ENCODE peak calls at places on chromosomes 7 and 10, in four cellular contexts. Y, G, N and K are unnamed samples.

GRCh38 chr7:108613147-108613948 is 43.7 kb downstream of the DNAJB9 start:
- DNase-seq in Y (no peak), G (no peak), N (no peak), K (no peak)

GRCh38 chr10:2117641-2118040 is 380.3 kb upstream of the ADARB2 start:
- DNase-seq in Y (no peak), N (no peak), G (no peak), K (no peak)

GRCh38 chr10:43591303-43591904 is 14.8 kb upstream of the ZNF485 start:
- DNase-seq in N (no peak), G (no peak), Y (no peak), K (no peak)

GRCh38 chr10:126376956-126377355 is 11.3 kb downstream of the ADAM12 start:
- DNase-seq in G (no peak), Y (no peak), N (no peak), K (no peak)

GRCh38 chr7:159152816-159153215 is 8.1 kb upstream of the VIPR2 start:
- DNase-seq in Y (no peak), N (no peak), G (no peak), K (no peak)

GRCh38 chr7:73633323-73633722 is 9.0 kb upstream of the MLXIPL start:
- DNase-seq in N (no peak), Y (no peak), G (no peak), K (no peak)

GRCh38 chr7:82527831-82528230 is 84.3 kb upstream of the CACNA2D1 start:
- DNase-seq in N (no peak), Y (no peak), G (no peak), K (no peak)

GRCh38 chr10:58714436-58714835 is 201.8 kb downstream of the BICC1 start:
- DNase-seq in N (no peak), Y (no peak), G (no peak), K (no peak)

GRCh38 chr10:69087600-69088470 is at the start of gene SRGN:
- DNase-seq in G (peak), Y (no peak), N (peak), K (no peak)

GRCh38 chr7:33901199-33901598 is 4.1 kb upstream of the BMPER start:
- DNase-seq in N (no peak), Y (no peak), G (no peak), K (no peak)

GRCh38 chr10:110779489-110779888 is 92.2 kb upstream of the PDCD4 start:
- DNase-seq in N (no peak), Y (no peak), G (no peak), K (no peak)

GRCh38 chr7:1368682-1369571 is 90.3 kb downstream of the MICALL2 start:
- DNase-seq in G (peak), N (no peak), Y (peak), K (peak)

GRCh38 chr7:100372256-100372655 is 1.0 kb upstream of the PILRA start:
- DNase-seq in G (no peak), Y (no peak), N (peak), K (no peak)

GRCh38 chr7:133026210-133026859 is 55.6 kb downstream of the CHCHD3 start:
- DNase-seq in G (no peak), Y (no peak), N (no peak), K (no peak)

GRCh38 chr7:52302765-52303520 is 732.5 kb upstream of the POM121L12 start:
- DNase-seq in Y (no peak), G (no peak), N (no peak), K (no peak)

GRCh38 chr7:51789494-51789893 is 472.9 kb upstream of the COBL start:
- DNase-seq in N (no peak), Y (no peak), G (no peak), K (no peak)

GRCh38 chr10:80500572-80501380 is 36.9 kb upstream of the SH2D4B start:
- DNase-seq in G (peak), Y (no peak), N (no peak), K (no peak)

GRCh38 chr7:41224063-41224763 is 478.7 kb downstream of the INHBA start:
- DNase-seq in Y (no peak), G (no peak), N (no peak), K (no peak)

GRCh38 chr7:155032978-155033377 is 30.1 kb upstream of the PAXIP1 start:
- DNase-seq in N (no peak), G (no peak), Y (no peak), K (no peak)

GRCh38 chr7:111006691-111007090 is 84.2 kb upstream of the LRRN3 start:
- DNase-seq in N (no peak), Y (no peak), G (no peak), K (no peak)

GRCh38 chr10:74880041-74880440 is 53.6 kb downstream of the KAT6B start:
- DNase-seq in Y (no peak), N (no peak), G (no peak), K (no peak)

GRCh38 chr7:150481207-150481920 is 30.9 kb downstream of the GIMAP8 start:
- DNase-seq in G (no peak), N (no peak), Y (no peak), K (no peak)

GRCh38 chr7:159097661-159098423 is 46.8 kb downstream of the VIPR2 start:
- DNase-seq in Y (no peak), N (no peak), G (no peak), K (no peak)

GRCh38 chr7:79495544-79496272 is 42.2 kb upstream of the MAGI2 start:
- DNase-seq in Y (no peak), G (no peak), N (no peak), K (no peak)

GRCh38 chr10:132183046-132183445 is 3.7 kb upstream of the DPYSL4 start:
- DNase-seq in Y (no peak), N (no peak), G (no peak), K (no peak)

GRCh38 chr7:157984914-157985163 is 602.8 kb downstream of the PTPRN2 start:
- DNase-seq in N (no peak), G (no peak), Y (no peak), K (no peak)

GRCh38 chr7:50475340-50475739 is 25.2 kb upstream of the FIGNL1 start:
- DNase-seq in G (no peak), N (no peak), Y (no peak), K (no peak)

GRCh38 chr7:91082038-91082437 is 182.2 kb upstream of the FZD1 start:
- DNase-seq in N (no peak), Y (no peak), G (no peak), K (no peak)

GRCh38 chr7:56097700-56098099 is 4.9 kb upstream of the PHKG1 start:
- DNase-seq in Y (no peak), N (peak), G (no peak), K (no peak)

GRCh38 chr10:124697837-124698559 is 46.2 kb downstream of the FAM53B start:
- DNase-seq in Y (no peak), N (no peak), G (no peak), K (no peak)

GRCh38 chr7:89621925-89622641 is 532.2 kb upstream of the STEAP1 start:
- DNase-seq in Y (no peak), N (no peak), G (no peak), K (peak)

GRCh38 chr10:73781879-73782748 is at the start of gene CHCHD1:
- DNase-seq in G (peak), N (peak), Y (peak), K (no peak)

GRCh38 chr10:124984376-124984775 is 42.5 kb downstream of the ZRANB1 start:
- DNase-seq in G (no peak), Y (no peak), N (no peak), K (no peak)